ENCODE peak calls at places on chromosomes 4 and X, in five cellular contexts. Q, H, U, A and V are unnamed samples.
A peak's percentile ranks its signal among the peaks of the same experiment; 100 is the strongest.

GRCh38 chr4:109434007-109434792 is 585 bp downstream of the SEC24B start:
- DNase-seq in Q (peak; percentile 38), H (no peak), U (peak; percentile 50), A (peak; percentile 66), V (no peak)

GRCh38 chrX:134543201-134543797 is 83.3 kb downstream of the HPRT1 start:
- DNase-seq in Q (peak; percentile 45), H (no peak), U (peak; percentile 41), A (no peak), V (no peak)

GRCh38 chrX:134572816-134573682 is 85.2 kb downstream of the PLAC1 start:
- DNase-seq in Q (no peak), H (peak; percentile 58), U (no peak), A (no peak), V (no peak)

GRCh38 chr4:29853843-29854242 is 866.3 kb upstream of the PCDH7 start:
- DNase-seq in Q (no peak), H (no peak), U (peak; percentile 17), A (no peak), V (no peak)

GRCh38 chrX:10615931-10616780 is 4.2 kb downstream of the MID1 start:
- DNase-seq in Q (peak; percentile 73), H (no peak), U (peak; percentile 68), A (peak; percentile 53), V (no peak)

GRCh38 chr4:126986828-126987227 is 645.9 kb upstream of the INTU start:
- DNase-seq in Q (peak; percentile 40), H (no peak), U (peak; percentile 6), A (peak; percentile 58), V (no peak)

GRCh38 chr4:184960505-184960971 is 57.8 kb upstream of the HELT start:
- DNase-seq in Q (no peak), H (no peak), U (no peak), A (no peak), V (no peak)

GRCh38 chrX:25015486-25016360 is at the start of gene ARX:
- DNase-seq in Q (peak; percentile 61), H (peak; percentile 38), U (peak; percentile 88), A (peak; percentile 65), V (no peak)

GRCh38 chrX:136525738-136526606 is 6.0 kb upstream of the VGLL1 start:
- DNase-seq in Q (peak; percentile 93), H (peak; percentile 80), U (no peak), A (peak; percentile 87), V (no peak)

GRCh38 chr4:15149842-15150592 is 147.7 kb downstream of the CPEB2 start:
- DNase-seq in Q (peak; percentile 80), H (peak; percentile 90), U (peak; percentile 73), A (peak; percentile 90), V (peak; percentile 19)

GRCh38 chr4:85498068-85498733 is 23.3 kb downstream of the ARHGAP24 start:
- DNase-seq in Q (peak; percentile 77), H (peak; percentile 40), U (no peak), A (peak; percentile 86), V (peak; percentile 40)

GRCh38 chr4:134780244-134780643 is 578.7 kb upstream of the PABPC4L start:
- DNase-seq in Q (no peak), H (no peak), U (no peak), A (no peak), V (no peak)

GRCh38 chr4:38034986-38035882 is 75.0 kb downstream of the PTTG2 start:
- DNase-seq in Q (peak; percentile 82), H (peak; percentile 10), U (peak; percentile 91), A (peak; percentile 76), V (no peak)

GRCh38 chrX:114611018-114611619 is 27.2 kb downstream of the HTR2C start:
- DNase-seq in Q (peak; percentile 51), H (peak; percentile 16), U (peak; percentile 68), A (peak; percentile 42), V (no peak)

GRCh38 chr4:94758700-94759399 is 1.1 kb downstream of the BMPR1B start:
- DNase-seq in Q (peak; percentile 7), H (peak; percentile 1), U (peak; percentile 67), A (peak; percentile 26), V (no peak)

GRCh38 chr4:163846008-163846407 is 351.5 kb downstream of the TMA16 start:
- DNase-seq in Q (no peak), H (no peak), U (no peak), A (no peak), V (no peak)

GRCh38 chr4:25568788-25569231 is 86.8 kb upstream of the SLC34A2 start:
- DNase-seq in Q (no peak), H (no peak), U (no peak), A (no peak), V (no peak)

GRCh38 chr4:16733509-16733908 is 164.9 kb downstream of the LDB2 start:
- DNase-seq in Q (no peak), H (no peak), U (no peak), A (no peak), V (no peak)

GRCh38 chrX:2336181-2336580 is 164.6 kb downstream of the DHRSX start:
- DNase-seq in Q (no peak), H (no peak), U (no peak), A (no peak), V (no peak)

GRCh38 chrX:151510203-151510602 is 53.3 kb upstream of the PASD1 start:
- DNase-seq in Q (no peak), H (no peak), U (no peak), A (no peak), V (no peak)

DNA sequence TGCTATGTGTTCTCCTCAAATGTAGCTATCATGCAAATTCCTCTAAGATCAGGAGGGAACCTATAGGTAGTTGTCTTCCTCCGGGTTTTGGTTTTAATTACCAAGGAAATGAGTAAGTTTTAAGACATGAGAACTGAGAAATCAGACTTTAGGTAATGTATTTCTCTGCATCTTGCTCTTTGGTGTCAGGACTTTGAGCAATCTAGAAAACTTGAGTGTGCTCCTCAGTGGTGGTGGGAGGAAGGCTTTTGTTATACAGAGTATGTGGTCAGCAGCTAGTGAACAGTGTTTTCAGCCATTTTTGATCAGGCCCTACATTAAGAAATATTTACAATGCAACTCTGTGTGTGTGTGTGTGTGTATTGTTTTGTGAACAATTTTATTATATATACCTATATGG is 224.1 kb downstream of the KLHL13 start:
- DNase-seq in Q (no peak), H (no peak), U (no peak), A (no peak), V (no peak)
- H3K4me2 ChIP-seq in Q (no peak overlapping the region), H (no peak overlapping the region), U (no peak overlapping the region), A (no peak overlapping the region), V (no peak overlapping the region)

GRCh38 chr4:12635629-12636028 is 848.5 kb downstream of the RAB28 start:
- DNase-seq in Q (no peak), H (no peak), U (no peak), A (no peak), V (no peak)
- H3K4me2 ChIP-seq in Q (no peak overlapping the region), H (no peak overlapping the region), U (no peak overlapping the region), A (no peak overlapping the region), V (no peak overlapping the region)

GRCh38 chrX:37871626-37872302 is 24.4 kb upstream of the DYNLT3 start:
- DNase-seq in Q (peak; percentile 87), H (no peak), U (peak; percentile 4), A (peak; percentile 93), V (no peak)

GRCh38 chrX:37867509-37868153 is 20.3 kb upstream of the DYNLT3 start:
- DNase-seq in Q (no peak), H (no peak), U (no peak), A (no peak), V (no peak)

GRCh38 chrX:37873220-37873619 is 25.8 kb upstream of the DYNLT3 start:
- DNase-seq in Q (no peak), H (no peak), U (no peak), A (no peak), V (no peak)

GRCh38 chrX:37876716-37877115 is 29.3 kb upstream of the DYNLT3 start:
- DNase-seq in Q (no peak), H (no peak), U (no peak), A (no peak), V (no peak)

GRCh38 chrX:37872303-37872655 is 24.9 kb upstream of the DYNLT3 start:
- DNase-seq in Q (no peak), H (no peak), U (no peak), A (no peak), V (no peak)
- H3K4me2 ChIP-seq in Q (peak overlapping the region; percentile 17), H (no peak overlapping the region), U (no peak overlapping the region), A (peak overlapping the region; percentile 25), V (no peak overlapping the region)

GRCh38 chr4:168735735-168736134 is 238.9 kb downstream of the PALLD start:
- DNase-seq in Q (no peak), H (no peak), U (peak; percentile 14), A (no peak), V (no peak)
- H3K4me2 ChIP-seq in Q (no peak overlapping the region), H (no peak overlapping the region), U (peak overlapping the region; percentile 53), A (no peak overlapping the region), V (no peak overlapping the region)

GRCh38 chr4:81970454-81970853 is 403.3 kb downstream of the HNRNPD start:
- DNase-seq in Q (no peak), H (no peak), U (no peak), A (no peak), V (no peak)
- H3K4me2 ChIP-seq in Q (no peak overlapping the region), H (no peak overlapping the region), U (no peak overlapping the region), A (no peak overlapping the region), V (no peak overlapping the region)

GRCh38 chr4:40710484-40711269 is 39.1 kb upstream of the NSUN7 start:
- DNase-seq in Q (peak; percentile 54), H (no peak), U (no peak), A (no peak), V (no peak)
- H3K4me2 ChIP-seq in Q (no peak overlapping the region), H (peak overlapping the region; percentile 48), U (no peak overlapping the region), A (no peak overlapping the region), V (no peak overlapping the region)

DNA sequence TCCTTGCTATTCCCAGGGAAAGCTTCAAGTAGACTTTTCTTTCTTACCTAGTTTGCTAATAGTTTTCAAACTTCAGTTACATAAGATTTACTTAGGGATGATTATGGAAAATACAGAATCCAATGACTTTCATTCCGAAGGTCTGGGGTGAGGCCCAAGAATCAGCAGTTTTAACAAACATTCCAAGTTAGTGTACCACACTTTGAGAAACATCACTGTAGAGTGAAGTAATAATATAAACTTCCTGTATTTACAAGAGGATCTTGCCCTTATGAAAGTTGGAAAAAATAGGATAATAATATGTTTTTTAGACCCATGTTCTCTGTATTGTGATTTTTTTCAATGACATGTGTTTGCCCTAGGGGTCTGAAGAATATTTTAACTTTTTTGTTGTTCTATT is 295.6 kb upstream of the SLC7A11 start:
- DNase-seq in Q (no peak), H (no peak), U (no peak), A (no peak), V (no peak)
- H3K4me2 ChIP-seq in Q (no peak overlapping the region), H (no peak overlapping the region), U (no peak overlapping the region), A (no peak overlapping the region), V (no peak overlapping the region)

DNA sequence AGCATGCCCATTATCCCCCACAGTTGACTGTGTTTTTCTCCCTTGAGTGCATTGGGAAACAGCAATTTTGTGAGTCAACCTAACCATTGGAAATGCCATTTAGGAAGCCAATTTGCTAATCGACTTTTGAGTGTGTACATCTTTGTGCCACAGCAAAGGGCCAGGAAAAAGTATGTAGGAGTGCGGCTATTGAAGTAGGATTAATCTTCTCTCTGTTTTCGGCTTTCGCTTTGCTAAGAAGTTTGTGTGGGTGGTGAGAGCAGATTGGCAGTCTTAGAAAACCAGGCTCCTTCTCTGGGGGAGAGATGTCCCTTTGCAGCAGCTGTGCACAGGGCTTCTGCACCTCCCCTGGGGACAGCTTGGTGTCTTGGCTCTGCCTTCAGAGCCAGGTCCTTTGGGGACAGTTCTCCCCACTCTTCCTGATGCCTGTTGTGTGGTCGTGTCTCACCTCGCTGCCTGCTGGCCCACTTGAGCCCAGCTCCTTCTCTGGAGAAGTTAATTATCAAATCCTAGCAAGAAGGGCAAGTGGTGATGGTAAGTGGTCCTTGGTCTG is 74.5 kb downstream of the GEMIN8 start:
- DNase-seq in Q (no peak), H (no peak), U (no peak), A (no peak), V (no peak)
- H3K4me2 ChIP-seq in Q (no peak overlapping the region), H (no peak overlapping the region), U (no peak overlapping the region), A (no peak overlapping the region), V (no peak overlapping the region)